ENCODE peak calls at places on chromosomes 2 and 18, in nine cellular contexts. E is effector CD8-positive, alpha-beta T cell; H is stimulated activated CD4-positive, alpha-beta T cell treated with anti-CD3 and anti-CD28 coated beads, Interleukin-15, amount 100 ng/mL, for 1 hour; I is KBM-7; O is PC-9; K is M059J; Z is IMR-90; N is NCI-H2081; L is NCI-H524. R is an unnamed sample.

GRCh38 chr2:231910771-231911170 is 15.4 kb downstream of the NPPC start:
- DNase-seq in L (no peak), H (no peak), K (no peak), I (no peak), Z (no peak), O (no peak), E (no peak), N (no peak), R (no peak)

GRCh38 chr18:7152485-7152884 is 34.9 kb upstream of the LAMA1 start:
- DNase-seq in K (no peak), N (no peak), Z (no peak), L (no peak), O (no peak), I (no peak), H (no peak), E (no peak), R (no peak)

GRCh38 chr18:32438173-32438572 is 32.5 kb downstream of the GAREM1 start:
- DNase-seq in I (no peak), L (peak), Z (no peak), K (no peak), H (no peak), E (no peak), N (no peak), O (no peak), R (peak)

GRCh38 chr2:148603562-148603920 is 41.0 kb upstream of the EPC2 start:
- DNase-seq in L (no peak), K (no peak), O (no peak), H (no peak), I (no peak), N (no peak), Z (no peak), E (no peak), R (no peak)

GRCh38 chr18:9449580-9449979 is 25.7 kb upstream of the RALBP1 start:
- DNase-seq in Z (no peak), N (no peak), O (no peak), K (no peak), E (no peak), L (peak), I (no peak), H (no peak), R (no peak)

GRCh38 chr2:185291035-185291647 is 447.5 kb upstream of the FSIP2 start:
- DNase-seq in L (peak), H (no peak), N (peak), E (no peak), I (peak), O (no peak), K (peak), Z (peak), R (no peak)

GRCh38 chr2:149483004-149483605 is 104.5 kb downstream of the MMADHC start:
- DNase-seq in I (no peak), L (no peak), Z (no peak), K (peak), H (no peak), O (no peak), N (no peak), E (no peak), R (no peak)

GRCh38 chr2:98297817-98298684 is 48.2 kb upstream of the CNGA3 start:
- DNase-seq in Z (no peak), I (no peak), H (no peak), O (no peak), N (no peak), K (no peak), E (no peak), L (no peak), R (no peak)

GRCh38 chr2:238875161-238875530 is 27.3 kb downstream of the TWIST2 start:
- DNase-seq in N (no peak), H (no peak), I (no peak), O (no peak), Z (no peak), K (no peak), E (no peak), L (no peak), R (no peak)